ENCODE peak calls at places on chromosomes 12 and 14, in five cellular contexts. I is tibial artery, N is left colon, B is HEK293T, X is GM12892. H is an unnamed sample.

GRCh38 chr12:89038831-89039509 is 313.3 kb downstream of the DUSP6 start:
- DNase-seq in I (no peak), N (no peak), B (no peak), X (no peak), H (no peak)

GRCh38 chr14:30227436-30227835 is 299.8 kb upstream of the PRKD1 start:
- DNase-seq in I (no peak), N (no peak), B (no peak), X (no peak), H (no peak)

GRCh38 chr14:65815127-65815526 is 402.6 kb downstream of the FUT8 start:
- DNase-seq in I (no peak), N (no peak), B (no peak), X (no peak), H (no peak)

GRCh38 chr12:90102957-90103652 is 394.5 kb upstream of the ATP2B1 start:
- DNase-seq in I (no peak), N (no peak), B (peak), X (no peak), H (peak)

GRCh38 chr14:78363008-78363407 is 192.8 kb downstream of the NRXN3 start:
- DNase-seq in I (no peak), N (no peak), B (no peak), X (no peak), H (no peak)

GRCh38 chr14:55571125-55571889 is 8.7 kb upstream of the KTN1 start:
- DNase-seq in I (no peak), N (no peak), B (no peak), X (no peak), H (no peak)

GRCh38 chr12:4909734-4910501 is at the start of gene KCNA1:
- DNase-seq in I (no peak), N (no peak), B (peak), X (peak), H (no peak)

GRCh38 chr14:78345346-78345745 is 175.2 kb downstream of the NRXN3 start:
- DNase-seq in I (no peak), N (no peak), B (no peak), X (no peak), H (no peak)

GRCh38 chr14:95253039-95253620 is 66.6 kb downstream of the CLMN start:
- DNase-seq in I (no peak), N (no peak), B (no peak), X (no peak), H (no peak)

GRCh38 chr14:29805415-29806123 is 122.1 kb downstream of the PRKD1 start:
- DNase-seq in I (peak), N (no peak), B (peak), X (no peak), H (no peak)

GRCh38 chr12:53518381-53518780 is 11.1 kb upstream of the NPFF start:
- DNase-seq in I (no peak), N (no peak), B (no peak), X (no peak), H (no peak)

GRCh38 chr12:50574621-50575348 is 70.0 kb downstream of the DIP2B start:
- DNase-seq in I (no peak), N (no peak), B (no peak), X (no peak), H (no peak)

GRCh38 chr12:54786081-54786480 is 68.2 kb upstream of the MUCL1 start:
- DNase-seq in I (no peak), N (no peak), B (no peak), X (no peak), H (no peak)

GRCh38 chr12:65867428-65867827 is 43.1 kb downstream of the HMGA2 start:
- DNase-seq in I (no peak), N (no peak), B (no peak), X (no peak), H (no peak)

GRCh38 chr12:6469092-6469491 is 1.4 kb downstream of the VAMP1 start:
- DNase-seq in I (no peak), N (no peak), B (no peak), X (no peak), H (no peak)

GRCh38 chr14:26905219-26905618 is 307.4 kb upstream of the NOVA1 start:
- DNase-seq in I (no peak), N (no peak), B (no peak), X (no peak), H (no peak)

GRCh38 chr12:132736378-132736777 is 25.3 kb downstream of the ANKLE2 start:
- DNase-seq in I (no peak), N (no peak), B (no peak), X (no peak), H (no peak)

GRCh38 chr12:53005215-53005985 is 856 bp upstream of the EIF4B start:
- DNase-seq in I (no peak), N (peak), B (no peak), X (no peak), H (no peak)

GRCh38 chr14:25003537-25003936 is 46.4 kb downstream of the STXBP6 start:
- DNase-seq in I (no peak), N (no peak), B (no peak), X (no peak), H (no peak)

H was measured in PC-9.